ENCODE peak calls at places on chromosomes 11 and 22, in five cellular contexts. One of them, this sample, is unnamed.
A peak's percentile ranks its signal among the peaks of the same experiment; 100 is the strongest.

GRCh38 chr11:126210871-126211235 is 597 bp downstream of the RPUSD4 start:
- DNase-seq in left lung: no peak
- DNase-seq in body of pancreas: no peak
- DNase-seq in RWPE1: peak; percentile 8
- DNase-seq in AG04450: no peak
- DNase-seq in this sample: no peak

GRCh38 chr11:7654094-7654742 is 19.1 kb downstream of the CYB5R2 start:
- DNase-seq in left lung: peak; percentile 44
- DNase-seq in AG04450: no peak
- DNase-seq in RWPE1: no peak
- DNase-seq in body of pancreas: no peak
- DNase-seq in this sample: no peak

GRCh38 chr22:26075233-26075632 is 94.0 kb upstream of the SEZ6L start:
- DNase-seq in AG04450: no peak
- DNase-seq in left lung: no peak
- DNase-seq in body of pancreas: no peak
- DNase-seq in RWPE1: no peak
- DNase-seq in this sample: no peak

GRCh38 chr22:43388420-43388851 is 23.4 kb upstream of the MPPED1 start:
- DNase-seq in body of pancreas: peak; percentile 78
- DNase-seq in RWPE1: peak; percentile 63
- DNase-seq in AG04450: no peak
- DNase-seq in left lung: peak; percentile 96
- DNase-seq in this sample: no peak

GRCh38 chr11:100383357-100383865 is 303.7 kb upstream of the ARHGAP42 start:
- DNase-seq in left lung: no peak
- DNase-seq in body of pancreas: no peak
- DNase-seq in RWPE1: no peak
- DNase-seq in AG04450: no peak
- DNase-seq in this sample: no peak

GRCh38 chr11:125365196-125365931 is 130.7 kb downstream of the FEZ1 start:
- DNase-seq in body of pancreas: no peak
- DNase-seq in AG04450: no peak
- DNase-seq in RWPE1: no peak
- DNase-seq in left lung: no peak
- DNase-seq in this sample: no peak

GRCh38 chr22:48171294-48171693 is 1408.8 kb downstream of the TBC1D22A start:
- DNase-seq in AG04450: no peak
- DNase-seq in RWPE1: no peak
- DNase-seq in body of pancreas: no peak
- DNase-seq in left lung: no peak
- DNase-seq in this sample: no peak

GRCh38 chr11:74116719-74117118 is 54.1 kb downstream of the C2CD3 start:
- DNase-seq in RWPE1: no peak
- DNase-seq in left lung: no peak
- DNase-seq in AG04450: no peak
- DNase-seq in body of pancreas: no peak
- DNase-seq in this sample: no peak

GRCh38 chr11:121740902-121741301 is 288.1 kb upstream of the SORL1-AS1 start:
- DNase-seq in RWPE1: no peak
- DNase-seq in left lung: no peak
- DNase-seq in body of pancreas: no peak
- DNase-seq in AG04450: no peak
- DNase-seq in this sample: no peak

GRCh38 chr11:132296946-132297610 is 926.7 kb downstream of the NTM start:
- DNase-seq in body of pancreas: no peak
- DNase-seq in left lung: no peak
- DNase-seq in AG04450: no peak
- DNase-seq in RWPE1: no peak
- DNase-seq in this sample: no peak

GRCh38 chr11:6332066-6332465 is 11.8 kb upstream of the CAVIN3 start:
- DNase-seq in body of pancreas: no peak
- DNase-seq in AG04450: no peak
- DNase-seq in left lung: no peak
- DNase-seq in RWPE1: no peak
- DNase-seq in this sample: no peak

GRCh38 chr11:1829039-1829820 is 5.6 kb upstream of the SYT8 start:
- DNase-seq in RWPE1: peak; percentile 83
- DNase-seq in AG04450: no peak
- DNase-seq in left lung: peak; percentile 82
- DNase-seq in body of pancreas: no peak
- DNase-seq in this sample: peak; percentile 36

GRCh38 chr22:27212617-27213177 is 555.3 kb downstream of the MIAT start:
- DNase-seq in RWPE1: no peak
- DNase-seq in left lung: no peak
- DNase-seq in AG04450: peak; percentile 98
- DNase-seq in body of pancreas: peak; percentile 80
- DNase-seq in this sample: peak; percentile 52

GRCh38 chr22:49412236-49412635 is 415.4 kb downstream of the BRD1 start:
- DNase-seq in body of pancreas: no peak
- DNase-seq in left lung: no peak
- DNase-seq in RWPE1: no peak
- DNase-seq in AG04450: no peak
- DNase-seq in this sample: no peak

GRCh38 chr11:19664896-19665548 is 47.6 kb upstream of the NAV2 start:
- DNase-seq in RWPE1: no peak
- DNase-seq in AG04450: no peak
- DNase-seq in body of pancreas: no peak
- DNase-seq in left lung: no peak
- DNase-seq in this sample: no peak

GRCh38 chr22:41217553-41218157 is 12.5 kb downstream of the L3MBTL2 start:
- DNase-seq in AG04450: peak; percentile 66
- DNase-seq in body of pancreas: peak; percentile 35
- DNase-seq in left lung: no peak
- DNase-seq in RWPE1: peak; percentile 71
- DNase-seq in this sample: peak; percentile 71

GRCh38 chr22:29626497-29627195 is 23.2 kb downstream of the NF2 start:
- DNase-seq in left lung: no peak
- DNase-seq in AG04450: peak; percentile 71
- DNase-seq in body of pancreas: no peak
- DNase-seq in RWPE1: peak; percentile 42
- DNase-seq in this sample: no peak

GRCh38 chr22:30806391-30806861 is 111.8 kb downstream of the OSBP2 start:
- DNase-seq in body of pancreas: no peak
- DNase-seq in AG04450: no peak
- DNase-seq in RWPE1: peak; percentile 53
- DNase-seq in left lung: no peak
- DNase-seq in this sample: peak; percentile 54

GRCh38 chr11:99773646-99774045 is 752.9 kb downstream of the CNTN5 start:
- DNase-seq in body of pancreas: no peak
- DNase-seq in RWPE1: no peak
- DNase-seq in left lung: no peak
- DNase-seq in AG04450: no peak
- DNase-seq in this sample: no peak

GRCh38 chr11:563066-563811 is 2.5 kb downstream of the RASSF7 start:
- DNase-seq in AG04450: no peak
- DNase-seq in left lung: peak; percentile 78
- DNase-seq in RWPE1: no peak
- DNase-seq in body of pancreas: no peak
- DNase-seq in this sample: no peak

GRCh38 chr11:17468094-17468493 is 8.6 kb downstream of the ABCC8 start:
- DNase-seq in AG04450: no peak
- DNase-seq in body of pancreas: no peak
- DNase-seq in RWPE1: no peak
- DNase-seq in left lung: no peak
- DNase-seq in this sample: no peak
- H3K27ac ChIP-seq in AG04450: no peak overlapping the region
- H3K27ac ChIP-seq in body of pancreas: no peak overlapping the region
- H3K27ac ChIP-seq in RWPE1: no peak overlapping the region
- H3K27ac ChIP-seq in left lung: no peak overlapping the region
- H3K27ac ChIP-seq in this sample: no peak overlapping the region

DNA sequence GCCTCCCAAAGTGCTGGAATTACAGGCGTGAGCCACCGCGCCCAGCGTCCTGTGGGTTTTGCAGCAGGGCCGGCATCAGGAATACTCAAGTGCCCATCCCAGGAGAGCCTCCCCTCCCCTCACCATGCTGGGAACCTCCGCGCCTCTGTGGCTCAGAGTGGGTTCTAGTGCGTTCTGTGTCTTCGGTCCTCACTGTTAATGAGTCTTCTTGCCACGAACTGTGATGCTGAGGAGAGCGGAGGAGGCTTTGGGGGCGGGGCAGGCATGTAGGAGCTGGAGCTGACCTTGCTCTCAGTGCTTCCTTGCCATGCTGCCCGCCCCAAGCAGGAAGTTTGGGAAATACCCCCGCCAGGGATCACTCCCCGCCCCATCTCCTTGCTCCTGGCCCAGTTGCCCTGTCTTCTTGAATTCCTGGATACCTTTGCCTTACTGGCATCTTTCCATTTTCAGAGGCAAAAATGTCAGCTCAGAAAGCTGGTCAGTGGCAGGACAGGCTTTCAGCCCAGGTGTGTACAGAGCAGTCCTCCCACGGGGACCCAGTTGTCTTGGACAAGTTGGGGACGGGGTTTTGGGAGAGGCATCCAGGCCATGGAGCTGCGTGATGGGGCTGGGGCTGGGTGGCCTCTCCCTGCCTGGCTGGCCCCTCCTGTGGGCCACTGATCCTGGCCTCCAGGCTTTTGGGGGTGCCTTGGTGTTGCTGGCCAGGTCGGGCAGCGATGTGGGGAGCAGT is 5.1 kb downstream of the GRAMD4 start:
- DNase-seq in AG04450: no peak
- DNase-seq in body of pancreas: no peak
- DNase-seq in RWPE1: no peak
- DNase-seq in left lung: no peak
- DNase-seq in this sample: no peak
- H3K27ac ChIP-seq in AG04450: no peak overlapping the region
- H3K27ac ChIP-seq in body of pancreas: no peak overlapping the region
- H3K27ac ChIP-seq in RWPE1: peak overlapping the region; percentile 86
- H3K27ac ChIP-seq in left lung: no peak overlapping the region
- H3K27ac ChIP-seq in this sample: no peak overlapping the region

GRCh38 chr11:44565746-44566558 is 489 bp downstream of the CD82 start:
- DNase-seq in body of pancreas: peak; percentile 57
- DNase-seq in AG04450: no peak
- DNase-seq in left lung: no peak
- DNase-seq in RWPE1: peak; percentile 30
- DNase-seq in this sample: no peak

GRCh38 chr11:44566559-44566949 is 1.1 kb downstream of the CD82 start:
- DNase-seq in left lung: no peak
- DNase-seq in RWPE1: no peak
- DNase-seq in body of pancreas: no peak
- DNase-seq in AG04450: no peak
- DNase-seq in this sample: no peak

GRCh38 chr11:44568358-44568705 is 2.9 kb downstream of the CD82 start:
- DNase-seq in body of pancreas: no peak
- DNase-seq in left lung: no peak
- DNase-seq in AG04450: no peak
- DNase-seq in RWPE1: no peak
- DNase-seq in this sample: no peak

GRCh38 chr11:44567876-44568256 is 2.4 kb downstream of the CD82 start:
- DNase-seq in RWPE1: no peak
- DNase-seq in AG04450: no peak
- DNase-seq in left lung: no peak
- DNase-seq in body of pancreas: no peak
- DNase-seq in this sample: no peak

DNA sequence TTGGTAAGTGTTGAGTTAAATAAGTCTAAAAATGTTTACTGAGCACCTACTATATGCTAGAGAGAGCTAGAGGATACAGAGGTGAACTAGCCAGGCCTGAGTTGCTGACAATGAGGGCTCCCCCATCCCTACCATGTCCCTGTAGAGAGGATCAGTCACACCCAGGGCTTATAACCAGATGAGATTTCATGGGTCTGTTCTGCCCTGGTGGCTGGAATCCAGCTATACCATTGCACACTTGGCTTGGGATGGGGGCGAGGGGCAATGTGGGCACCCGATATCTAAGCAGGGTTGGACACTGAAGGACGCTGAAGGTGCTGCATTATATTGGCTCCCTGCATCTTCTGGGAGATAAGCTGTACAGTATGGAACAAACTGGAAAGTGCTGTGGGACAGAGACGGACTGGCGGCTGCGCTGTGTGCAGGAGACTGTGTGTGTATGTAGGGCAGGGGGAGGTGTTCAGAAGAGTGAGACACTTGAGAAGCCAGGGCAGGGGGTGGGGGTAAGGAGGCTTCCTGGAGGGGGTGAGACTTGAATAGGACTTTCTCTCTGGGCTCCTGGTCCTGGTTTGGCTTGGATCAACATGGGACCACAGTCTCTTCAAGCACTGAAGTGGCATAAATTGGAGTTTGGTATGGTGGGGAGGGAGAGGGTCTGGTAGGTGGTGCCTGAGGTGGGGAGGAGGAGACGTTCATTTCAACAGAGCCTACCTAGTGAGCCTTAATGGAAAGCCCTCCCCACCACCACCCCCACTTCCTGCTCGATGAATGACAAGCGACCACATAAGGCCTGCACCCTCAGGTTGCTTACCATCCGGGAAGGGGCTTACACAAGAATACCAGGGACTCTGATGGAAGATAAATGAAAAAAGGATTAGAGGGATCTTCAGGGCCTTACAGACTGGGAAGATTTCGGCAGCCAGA is 1.8 kb downstream of the CD82 start:
- DNase-seq in left lung: no peak
- DNase-seq in body of pancreas: no peak
- DNase-seq in AG04450: no peak
- DNase-seq in RWPE1: no peak
- DNase-seq in this sample: no peak
- H3K27ac ChIP-seq in left lung: peak overlapping the region; percentile 96
- H3K27ac ChIP-seq in body of pancreas: no peak overlapping the region
- H3K27ac ChIP-seq in AG04450: peak overlapping the region; percentile 96
- H3K27ac ChIP-seq in RWPE1: peak overlapping the region; percentile 86
- H3K27ac ChIP-seq in this sample: no peak overlapping the region

GRCh38 chr11:130636672-130637463 is 188.4 kb downstream of the ADAMTS15 start:
- DNase-seq in AG04450: no peak
- DNase-seq in RWPE1: peak; percentile 87
- DNase-seq in left lung: no peak
- DNase-seq in body of pancreas: no peak
- DNase-seq in this sample: peak; percentile 91

GRCh38 chr11:130635937-130636336 is 187.5 kb downstream of the ADAMTS15 start:
- DNase-seq in AG04450: no peak
- DNase-seq in RWPE1: no peak
- DNase-seq in left lung: no peak
- DNase-seq in body of pancreas: no peak
- DNase-seq in this sample: no peak

GRCh38 chr11:130633466-130633865 is 185.0 kb downstream of the ADAMTS15 start:
- DNase-seq in left lung: no peak
- DNase-seq in AG04450: no peak
- DNase-seq in RWPE1: no peak
- DNase-seq in body of pancreas: no peak
- DNase-seq in this sample: no peak

GRCh38 chr11:130634981-130635473 is 186.6 kb downstream of the ADAMTS15 start:
- DNase-seq in left lung: no peak
- DNase-seq in body of pancreas: no peak
- DNase-seq in RWPE1: peak; percentile 57
- DNase-seq in AG04450: no peak
- DNase-seq in this sample: peak; percentile 64

DNA sequence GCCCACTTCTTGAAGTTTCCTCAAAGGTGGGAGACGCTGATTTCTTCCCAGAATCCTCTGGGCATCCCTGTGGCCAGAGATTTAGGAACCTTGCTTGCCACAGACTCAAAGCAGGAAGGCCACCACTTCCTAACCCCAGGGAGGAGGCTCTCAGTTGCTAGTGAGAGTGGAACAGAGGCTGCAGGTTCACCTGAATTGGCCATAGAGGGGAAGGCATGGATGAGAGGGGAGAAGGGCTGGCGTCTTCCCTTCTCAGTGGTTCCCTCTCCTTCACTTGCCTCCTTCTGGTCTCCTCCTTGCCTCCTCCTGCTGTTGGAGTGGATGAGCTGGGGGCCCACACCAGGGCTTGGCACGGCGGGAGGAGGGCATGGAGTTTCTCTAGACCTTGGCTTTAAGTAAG is 185.7 kb downstream of the ADAMTS15 start:
- DNase-seq in RWPE1: no peak
- DNase-seq in body of pancreas: no peak
- DNase-seq in AG04450: no peak
- DNase-seq in left lung: no peak
- DNase-seq in this sample: no peak
- H3K27ac ChIP-seq in RWPE1: peak overlapping the region; percentile 91
- H3K27ac ChIP-seq in body of pancreas: no peak overlapping the region
- H3K27ac ChIP-seq in AG04450: no peak overlapping the region
- H3K27ac ChIP-seq in left lung: no peak overlapping the region
- H3K27ac ChIP-seq in this sample: peak overlapping the region; percentile 81